ENCODE peak calls at places on chromosomes 6 and 20, in four cellular contexts. M, T, X and U are unnamed samples.

GRCh38 chr6:130417951-130418350 is 52.1 kb downstream of the TMEM200A start:
- DNase-seq in X (no peak), M (no peak), T (no peak), U (no peak)

GRCh38 chr6:169302255-169302654 is 48.6 kb upstream of the THBS2 start:
- DNase-seq in X (no peak), M (no peak), T (no peak), U (no peak)

GRCh38 chr6:87700351-87700728 is 1.7 kb downstream of the AKIRIN2 start:
- DNase-seq in T (no peak), M (no peak), X (peak), U (no peak)

GRCh38 chr6:100202417-100203194 is 208.6 kb upstream of the MCHR2 start:
- DNase-seq in X (no peak), T (no peak), M (peak), U (peak)

GRCh38 chr6:39366875-39367618 is 44.5 kb upstream of the KCNK16 start:
- DNase-seq in X (no peak), M (no peak), T (no peak), U (no peak)

GRCh38 chr6:157981132-157981394 is 600 bp upstream of the SYNJ2 start:
- DNase-seq in T (no peak), M (no peak), X (no peak), U (no peak)

GRCh38 chr6:68958327-68958726 is 323.2 kb downstream of the ADGRB3 start:
- DNase-seq in M (no peak), T (no peak), X (peak), U (no peak)

GRCh38 chr6:170114956-170115855 is 175.7 kb downstream of the DLL1 start:
- DNase-seq in T (peak), M (peak), X (no peak), U (no peak)

GRCh38 chr20:47821481-47822100 is 36.3 kb upstream of the SULF2 start:
- DNase-seq in T (no peak), X (no peak), M (no peak), U (no peak)

GRCh38 chr6:90217621-90218496 is 78.8 kb downstream of the BACH2 start:
- DNase-seq in X (no peak), M (no peak), T (peak), U (no peak)

GRCh38 chr6:135941275-135941674 is 89.8 kb downstream of the PDE7B start:
- DNase-seq in X (no peak), T (no peak), M (no peak), U (no peak)

GRCh38 chr6:163137036-163137435 is 277.5 kb upstream of the QKI start:
- DNase-seq in T (no peak), M (no peak), X (no peak), U (no peak)

GRCh38 chr20:17771206-17772004 is 71.6 kb downstream of the BANF2 start:
- DNase-seq in M (no peak), X (no peak), T (peak), U (no peak)

GRCh38 chr6:152146385-152146784 is 338.9 kb downstream of the ESR1 start:
- DNase-seq in T (no peak), X (no peak), M (no peak), U (no peak)

GRCh38 chr20:62733891-62734290 is 25.3 kb downstream of the NTSR1 start:
- DNase-seq in M (peak), T (peak), X (no peak), U (no peak)

GRCh38 chr6:11033825-11034224 is 10.3 kb downstream of the ELOVL2 start:
- DNase-seq in X (no peak), T (no peak), M (no peak), U (no peak)

GRCh38 chr6:130482645-130483390 is 117.0 kb downstream of the TMEM200A start:
- DNase-seq in X (no peak), T (no peak), M (no peak), U (no peak)

GRCh38 chr6:69647726-69648125 is 149.1 kb downstream of the LMBRD1 start:
- DNase-seq in T (no peak), M (no peak), X (no peak), U (no peak)

GRCh38 chr6:93820465-93821082 is 401.2 kb upstream of the EPHA7 start:
- DNase-seq in M (no peak), X (no peak), T (no peak), U (no peak)

GRCh38 chr20:1130849-1131248 is 12.4 kb downstream of the PSMF1 start:
- DNase-seq in M (peak), X (no peak), T (peak), U (peak)

GRCh38 chr6:76771076-76771634 is 692.1 kb downstream of the HTR1B start:
- DNase-seq in M (no peak), T (no peak), X (no peak), U (no peak)

GRCh38 chr6:121158924-121159323 is 175.4 kb downstream of the TBC1D32 start:
- DNase-seq in X (no peak), T (no peak), M (no peak), U (no peak)

GRCh38 chr20:47150403-47151152 is 205.9 kb downstream of the ZMYND8 start:
- DNase-seq in X (peak), T (peak), M (peak), U (peak)

GRCh38 chr6:169837529-169838250 is 86.3 kb downstream of the ERMARD start:
- DNase-seq in X (no peak), M (no peak), T (no peak), U (peak)

GRCh38 chr6:112372213-112372806 is 25.2 kb downstream of the RFPL4B start:
- DNase-seq in T (no peak), M (no peak), X (peak), U (no peak)

GRCh38 chr20:13412806-13413445 is 191.9 kb downstream of the ISM1 start:
- DNase-seq in T (no peak), M (no peak), X (no peak), U (no peak)

GRCh38 chr6:159979136-159979874 is 10.4 kb downstream of the IGF2R start:
- DNase-seq in X (peak), M (peak), T (no peak), U (no peak)

GRCh38 chr6:138007014-138007472 is 100.2 kb downstream of the PERP start:
- DNase-seq in T (no peak), M (no peak), X (peak), U (no peak)

GRCh38 chr20:3563548-3564177 is 92.8 kb downstream of the ATRN start:
- DNase-seq in T (no peak), M (no peak), X (peak), U (no peak)

GRCh38 chr6:2970753-2971419 is 481 bp downstream of the SERPINB6 start:
- DNase-seq in M (peak), X (peak), T (peak), U (peak)